ENCODE peak calls at places on chromosomes 12 and 14, in nine cellular contexts. S, L, T, Z, H, P, V, I and F are unnamed samples.

GRCh38 chr14:59037086-59037485 is 151.4 kb upstream of the DAAM1 start:
- DNase-seq in S (peak), L (no peak), T (no peak), Z (no peak), H (no peak), P (no peak), V (no peak), I (no peak), F (no peak)

GRCh38 chr14:55929136-55929535 is 189.1 kb upstream of the PELI2 start:
- DNase-seq in S (no peak), L (no peak), T (no peak), Z (no peak), H (no peak), P (no peak), V (no peak), I (no peak), F (no peak)

GRCh38 chr12:106801830-106802561 is 27.5 kb downstream of the RIC8B start:
- DNase-seq in S (no peak), L (no peak), T (no peak), Z (no peak), H (no peak), P (no peak), V (no peak), I (no peak), F (no peak)

GRCh38 chr14:94539181-94539580 is 22.1 kb upstream of the SERPINA4 start:
- DNase-seq in S (no peak), L (no peak), T (no peak), Z (no peak), H (no peak), P (no peak), V (no peak), I (no peak), F (no peak)

GRCh38 chr14:52286659-52287649 is 19.5 kb downstream of the PTGDR start:
- DNase-seq in S (peak), L (no peak), T (no peak), Z (no peak), H (no peak), P (no peak), V (no peak), I (no peak), F (no peak)

GRCh38 chr12:81588609-81589008 is 170.5 kb downstream of the PPFIA2 start:
- DNase-seq in S (no peak), L (no peak), T (no peak), Z (no peak), H (no peak), P (no peak), V (no peak), I (no peak), F (no peak)

GRCh38 chr14:43687866-43688265 is 819.2 kb downstream of the FSCB start:
- DNase-seq in S (peak), L (peak), T (no peak), Z (no peak), H (no peak), P (no peak), V (no peak), I (peak), F (no peak)

GRCh38 chr12:66203820-66204219 is 14.8 kb downstream of the IRAK3 start:
- DNase-seq in S (no peak), L (no peak), T (no peak), Z (no peak), H (no peak), P (no peak), V (no peak), I (no peak), F (no peak)

GRCh38 chr12:49903700-49904423 is at the start of gene FAIM2:
- DNase-seq in S (peak), L (no peak), T (peak), Z (peak), H (peak), P (peak), V (no peak), I (peak), F (peak)